ENCODE peak calls at places on chromosomes 7 and 10, in five cellular contexts. Y, L, S, K and B are unnamed samples.

GRCh38 chr10:36236341-36236740 is 594.2 kb upstream of the FZD8 start:
- DNase-seq in S (no peak), Y (no peak), K (no peak), L (no peak), B (no peak)

GRCh38 chr10:1102392-1102791 is 46.2 kb downstream of the WDR37 start:
- DNase-seq in Y (no peak), K (no peak), S (no peak), L (peak; percentile 24), B (no peak)

GRCh38 chr10:109664554-109664953 is 258.8 kb downstream of the XPNPEP1 start:
- DNase-seq in Y (no peak), L (no peak), K (no peak), S (no peak), B (no peak)

GRCh38 chr10:14700551-14700950 is 74.1 kb downstream of the FAM107B start:
- DNase-seq in L (no peak), Y (no peak), S (no peak), K (no peak), B (no peak)

GRCh38 chr7:867001-867405 is 9.4 kb upstream of the GET4 start:
- DNase-seq in K (no peak), S (no peak), L (peak; percentile 97), Y (no peak), B (no peak)

GRCh38 chr7:5357951-5358350 is 65.7 kb downstream of the TNRC18 start:
- DNase-seq in L (no peak), S (no peak), Y (no peak), K (no peak), B (no peak)

GRCh38 chr10:17134737-17135260 is 5.2 kb upstream of the CUBN start:
- DNase-seq in K (no peak), Y (no peak), S (no peak), L (no peak), B (no peak)

GRCh38 chr10:44385726-44386438 is 985 bp upstream of the CXCL12 start:
- DNase-seq in S (peak; percentile 46), K (peak; percentile 22), L (no peak), Y (no peak), B (peak; percentile 31)

GRCh38 chr7:46832136-46832535 is 749.8 kb downstream of the TNS3 start:
- DNase-seq in K (no peak), Y (no peak), S (no peak), L (no peak), B (no peak)

GRCh38 chr10:125985557-125986246 is 89.3 kb downstream of the FANK1 start:
- DNase-seq in L (no peak), Y (no peak), K (peak; percentile 32), S (no peak), B (no peak)

GRCh38 chr10:62853710-62854109 is 37.5 kb upstream of the EGR2 start:
- DNase-seq in S (no peak), K (no peak), L (no peak), Y (no peak), B (no peak)

GRCh38 chr10:24643679-24644209 is 79.9 kb downstream of the ARHGAP21 start:
- DNase-seq in K (peak; percentile 5), S (no peak), Y (no peak), L (no peak), B (peak; percentile 30)

GRCh38 chr10:115918812-115919211 is 354.2 kb downstream of the GFRA1 start:
- DNase-seq in L (peak; percentile 46), S (no peak), K (no peak), Y (no peak), B (no peak)

GRCh38 chr10:121610798-121611325 is 12.6 kb upstream of the FGFR2 start:
- DNase-seq in Y (no peak), S (no peak), L (no peak), K (no peak), B (no peak)

GRCh38 chr7:130394421-130395188 is 14.3 kb downstream of the CPA1 start:
- DNase-seq in L (no peak), Y (no peak), K (no peak), S (no peak), B (no peak)

GRCh38 chr7:130444230-130444629 is 3.4 kb upstream of the CEP41 start:
- DNase-seq in L (peak; percentile 63), Y (no peak), S (no peak), K (no peak), B (peak; percentile 26)

GRCh38 chr10:101162677-101163076 is 31.6 kb downstream of the TLX1 start:
- DNase-seq in L (no peak), S (no peak), K (no peak), Y (no peak), B (no peak)

GRCh38 chr10:86077871-86078638 is 288.5 kb downstream of the GRID1 start:
- DNase-seq in L (no peak), S (no peak), Y (no peak), K (no peak), B (no peak)

GRCh38 chr7:151497306-151497871 is 22.3 kb downstream of the RHEB start:
- DNase-seq in L (no peak), Y (no peak), K (no peak), S (no peak), B (no peak)

GRCh38 chr10:15370212-15370740 is 813 bp downstream of the FAM171A1 start:
- DNase-seq in K (peak; percentile 50), Y (peak; percentile 20), L (peak; percentile 16), S (no peak), B (peak; percentile 53)

GRCh38 chr7:121555558-121555957 is 159.4 kb upstream of the FAM3C start:
- DNase-seq in S (no peak), L (no peak), K (no peak), Y (no peak), B (no peak)

GRCh38 chr10:105974803-105975456 is 1189.6 kb downstream of the SORCS1 start:
- DNase-seq in Y (no peak), S (peak; percentile 47), L (peak; percentile 1), K (peak; percentile 62), B (no peak)

GRCh38 chr10:28587270-28587969 is 54.5 kb downstream of the WAC start:
- DNase-seq in Y (no peak), L (peak; percentile 58), K (no peak), S (no peak), B (peak; percentile 38)

GRCh38 chr10:74213571-74214162 is 62.6 kb downstream of the ADK start:
- DNase-seq in K (peak; percentile 56), S (no peak), L (peak; percentile 51), Y (no peak), B (peak; percentile 58)

GRCh38 chr7:155258233-155258575 is 39.5 kb upstream of the INSIG1 start:
- DNase-seq in Y (no peak), L (peak; percentile 79), K (peak; percentile 8), S (no peak), B (peak; percentile 70)

GRCh38 chr7:44320141-44320540 is 5.3 kb downstream of the CAMK2B start:
- DNase-seq in L (peak; percentile 6), S (no peak), K (no peak), Y (no peak), B (no peak)

GRCh38 chr10:1538531-1539061 is 198.7 kb downstream of the ADARB2 start:
- DNase-seq in K (no peak), S (no peak), Y (no peak), L (no peak), B (no peak)

GRCh38 chr10:70544431-70545340 is 57.9 kb downstream of the PRF1 start:
- DNase-seq in Y (no peak), K (no peak), S (no peak), L (no peak), B (no peak)

DNA sequence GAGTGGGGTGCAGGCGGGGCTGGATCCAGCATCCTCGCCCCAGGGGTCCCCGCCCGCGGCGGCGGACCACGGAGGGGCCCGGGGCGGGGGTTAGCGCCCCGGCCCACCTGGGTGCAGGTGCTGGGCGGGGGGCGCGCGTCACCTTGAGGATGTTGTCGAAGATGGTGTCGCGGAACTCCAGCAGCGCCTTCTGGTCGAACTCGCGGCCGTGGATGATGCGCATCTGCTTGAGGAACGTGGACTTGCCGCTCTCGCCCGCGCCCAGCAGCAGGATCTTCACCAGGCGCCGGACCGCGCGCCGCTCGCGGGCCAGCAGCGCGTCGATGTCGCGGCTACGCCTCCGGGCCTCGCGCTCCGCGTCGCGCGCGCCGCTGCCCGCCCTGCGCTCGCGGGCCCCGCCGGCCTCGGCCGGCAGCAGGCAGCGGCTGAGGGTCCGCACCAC is 376 bp downstream of the GNA12 start:
- DNase-seq in S (no peak), Y (no peak), K (no peak), L (peak; percentile 34), B (peak; percentile 44)
- H3K27ac ChIP-seq in S (no peak overlapping the region), Y (no peak overlapping the region), K (peak overlapping the region; percentile 68), L (peak overlapping the region; percentile 86), B (no peak overlapping the region)

DNA sequence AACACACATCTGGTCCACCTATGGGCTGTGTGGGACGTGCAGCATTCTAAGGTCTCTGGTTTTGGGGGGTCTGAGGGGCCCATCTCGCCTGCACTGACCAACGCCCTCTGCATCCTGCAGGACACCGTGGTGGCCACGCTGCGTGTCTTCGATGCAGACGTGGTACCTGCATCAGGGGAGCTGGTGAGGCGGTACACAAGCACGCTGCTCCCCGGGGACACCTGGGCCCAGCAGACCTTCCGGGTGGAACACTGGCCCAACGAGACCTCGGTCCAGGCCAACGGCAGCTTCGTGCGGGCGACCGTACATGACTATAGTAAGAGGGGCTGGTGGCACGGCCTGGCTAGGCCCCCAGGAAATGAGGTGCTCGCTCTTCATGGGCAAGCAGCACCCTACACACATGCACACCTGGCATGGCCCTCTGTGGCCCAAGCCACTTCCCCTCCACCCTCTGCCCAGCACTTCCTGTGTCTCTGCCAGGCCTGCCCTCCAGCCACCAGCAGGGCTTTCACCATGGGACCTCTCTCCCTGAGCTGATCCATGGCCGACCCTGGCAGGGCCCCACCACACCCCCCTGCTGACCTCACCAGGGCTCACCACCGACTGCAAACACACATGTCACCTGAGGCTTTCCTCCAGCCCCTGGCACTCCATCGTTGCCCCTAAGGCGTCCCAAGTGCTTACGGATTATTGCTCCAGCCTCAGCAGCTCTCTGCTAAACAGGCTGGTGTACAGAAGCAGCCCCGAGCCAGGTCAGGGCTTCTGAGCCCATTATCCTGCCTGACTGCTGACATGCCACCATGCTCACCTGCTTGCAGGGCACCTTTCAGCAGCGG is 29.6 kb downstream of the RET start:
- DNase-seq in L (no peak), S (no peak), K (no peak), Y (no peak), B (no peak)
- H4K8ac ChIP-seq in L (no peak overlapping the region), S (no peak overlapping the region), K (no peak overlapping the region), Y (no peak overlapping the region), B (no peak overlapping the region)

GRCh38 chr7:41093141-41093540 is 609.7 kb downstream of the INHBA start:
- DNase-seq in S (no peak), Y (no peak), K (no peak), L (no peak), B (no peak)
- H3K27ac ChIP-seq in S (no peak overlapping the region), Y (no peak overlapping the region), K (no peak overlapping the region), L (no peak overlapping the region), B (no peak overlapping the region)

GRCh38 chr10:113679463-113680171 is at the start of gene CASP7:
- DNase-seq in K (peak; percentile 92), Y (peak; percentile 82), S (peak; percentile 88), L (peak; percentile 68), B (peak; percentile 93)

GRCh38 chr10:113686028-113686427 is 6.3 kb downstream of the CASP7 start:
- DNase-seq in Y (no peak), K (no peak), L (no peak), S (no peak), B (no peak)

GRCh38 chr10:113681533-113682470 is 2.1 kb downstream of the CASP7 start:
- DNase-seq in S (no peak), Y (no peak), L (no peak), K (no peak), B (no peak)

GRCh38 chr10:113683300-113683699 is 3.6 kb downstream of the CASP7 start:
- DNase-seq in S (no peak), K (no peak), Y (no peak), L (no peak), B (no peak)

GRCh38 chr10:113680172-113681111 is 730 bp downstream of the CASP7 start:
- DNase-seq in K (no peak), S (no peak), Y (no peak), L (peak; percentile 73), B (peak; percentile 71)
- H4K8ac ChIP-seq in K (no peak overlapping the region), S (no peak overlapping the region), Y (no peak overlapping the region), L (peak overlapping the region; percentile 77), B (peak overlapping the region; percentile 94)

GRCh38 chr10:95531994-95532399 is 29.2 kb downstream of the SORBS1 start:
- DNase-seq in K (peak; percentile 45), L (no peak), Y (no peak), S (no peak), B (no peak)
- H3K27ac ChIP-seq in K (no peak overlapping the region), L (no peak overlapping the region), Y (no peak overlapping the region), S (no peak overlapping the region), B (no peak overlapping the region)